ENCODE peak calls at places on chromosomes 6 and 20, in nine cellular contexts. One of them, this sample, is unnamed.

GRCh38 chr6:166586424-166587156 is at the start of gene RAMACL:
- DNase-seq in T-helper 17 cell: peak
- DNase-seq in OCI-LY7: peak
- DNase-seq in foreskin fibroblast: no peak
- DNase-seq in left ventricle myocardium inferior: no peak
- DNase-seq in Karpas-422: peak
- DNase-seq in HFF-Myc: no peak
- DNase-seq in stimulated activated CD8-positive, alpha-beta memory T cell treated with anti-CD3 and anti-CD28 coated beads, Interleukin-7, amount 100 ng/mL, for 1 hour: no peak
- DNase-seq in activated gamma-delta T cell: no peak
- DNase-seq in this sample: no peak

GRCh38 chr20:36629719-36630340 is 16.2 kb downstream of the SLA2 start:
- DNase-seq in Karpas-422: no peak
- DNase-seq in foreskin fibroblast: no peak
- DNase-seq in OCI-LY7: peak
- DNase-seq in activated gamma-delta T cell: peak
- DNase-seq in T-helper 17 cell: no peak
- DNase-seq in stimulated activated CD8-positive, alpha-beta memory T cell treated with anti-CD3 and anti-CD28 coated beads, Interleukin-7, amount 100 ng/mL, for 1 hour: no peak
- DNase-seq in left ventricle myocardium inferior: no peak
- DNase-seq in HFF-Myc: no peak
- DNase-seq in this sample: no peak

GRCh38 chr6:39933669-39934059 is 598 bp downstream of the MOCS1 start:
- DNase-seq in activated gamma-delta T cell: no peak
- DNase-seq in foreskin fibroblast: no peak
- DNase-seq in Karpas-422: no peak
- DNase-seq in OCI-LY7: no peak
- DNase-seq in left ventricle myocardium inferior: no peak
- DNase-seq in T-helper 17 cell: no peak
- DNase-seq in stimulated activated CD8-positive, alpha-beta memory T cell treated with anti-CD3 and anti-CD28 coated beads, Interleukin-7, amount 100 ng/mL, for 1 hour: no peak
- DNase-seq in HFF-Myc: no peak
- DNase-seq in this sample: no peak

GRCh38 chr20:32522775-32523612 is 62.1 kb downstream of the NOL4L start:
- DNase-seq in T-helper 17 cell: no peak
- DNase-seq in OCI-LY7: no peak
- DNase-seq in foreskin fibroblast: peak
- DNase-seq in Karpas-422: no peak
- DNase-seq in stimulated activated CD8-positive, alpha-beta memory T cell treated with anti-CD3 and anti-CD28 coated beads, Interleukin-7, amount 100 ng/mL, for 1 hour: no peak
- DNase-seq in left ventricle myocardium inferior: no peak
- DNase-seq in HFF-Myc: no peak
- DNase-seq in activated gamma-delta T cell: no peak
- DNase-seq in this sample: peak

GRCh38 chr6:96015791-96016776 is at the start of gene FUT9:
- DNase-seq in foreskin fibroblast: no peak
- DNase-seq in activated gamma-delta T cell: no peak
- DNase-seq in HFF-Myc: no peak
- DNase-seq in OCI-LY7: no peak
- DNase-seq in T-helper 17 cell: no peak
- DNase-seq in stimulated activated CD8-positive, alpha-beta memory T cell treated with anti-CD3 and anti-CD28 coated beads, Interleukin-7, amount 100 ng/mL, for 1 hour: no peak
- DNase-seq in left ventricle myocardium inferior: no peak
- DNase-seq in Karpas-422: no peak
- DNase-seq in this sample: no peak

GRCh38 chr6:158170656-158171081 is 2.5 kb downstream of the GTF2H5 start:
- DNase-seq in T-helper 17 cell: no peak
- DNase-seq in activated gamma-delta T cell: no peak
- DNase-seq in OCI-LY7: no peak
- DNase-seq in stimulated activated CD8-positive, alpha-beta memory T cell treated with anti-CD3 and anti-CD28 coated beads, Interleukin-7, amount 100 ng/mL, for 1 hour: no peak
- DNase-seq in Karpas-422: no peak
- DNase-seq in foreskin fibroblast: peak
- DNase-seq in HFF-Myc: no peak
- DNase-seq in left ventricle myocardium inferior: no peak
- DNase-seq in this sample: peak

GRCh38 chr6:4593891-4594445 is 182.2 kb upstream of the CDYL start:
- DNase-seq in HFF-Myc: no peak
- DNase-seq in left ventricle myocardium inferior: no peak
- DNase-seq in OCI-LY7: no peak
- DNase-seq in activated gamma-delta T cell: no peak
- DNase-seq in Karpas-422: no peak
- DNase-seq in stimulated activated CD8-positive, alpha-beta memory T cell treated with anti-CD3 and anti-CD28 coated beads, Interleukin-7, amount 100 ng/mL, for 1 hour: no peak
- DNase-seq in T-helper 17 cell: no peak
- DNase-seq in foreskin fibroblast: no peak
- DNase-seq in this sample: no peak

GRCh38 chr6:36506617-36507016 is 40.7 kb downstream of the STK38 start:
- DNase-seq in activated gamma-delta T cell: no peak
- DNase-seq in foreskin fibroblast: no peak
- DNase-seq in left ventricle myocardium inferior: no peak
- DNase-seq in stimulated activated CD8-positive, alpha-beta memory T cell treated with anti-CD3 and anti-CD28 coated beads, Interleukin-7, amount 100 ng/mL, for 1 hour: no peak
- DNase-seq in T-helper 17 cell: no peak
- DNase-seq in HFF-Myc: no peak
- DNase-seq in Karpas-422: no peak
- DNase-seq in OCI-LY7: no peak
- DNase-seq in this sample: no peak

GRCh38 chr6:152727507-152727906 is 23.1 kb upstream of the VIP start:
- DNase-seq in T-helper 17 cell: no peak
- DNase-seq in stimulated activated CD8-positive, alpha-beta memory T cell treated with anti-CD3 and anti-CD28 coated beads, Interleukin-7, amount 100 ng/mL, for 1 hour: no peak
- DNase-seq in foreskin fibroblast: no peak
- DNase-seq in HFF-Myc: no peak
- DNase-seq in OCI-LY7: no peak
- DNase-seq in Karpas-422: no peak
- DNase-seq in activated gamma-delta T cell: no peak
- DNase-seq in left ventricle myocardium inferior: no peak
- DNase-seq in this sample: no peak